ENCODE peak calls at places on chromosomes 4 and X, in ten cellular contexts. L is tibial artery; B is thoracic aorta; H is heart right ventricle; U is lung; C is lower lobe of right lung; E is SJSA1; X is naive thymus-derived CD4-positive, alpha-beta T cell; D is left lung; N is endodermal cell. M is an unnamed sample.

GRCh38 chr4:101279377-101279871 is 67.9 kb downstream of the PPP3CA start:
- DNase-seq in U (no peak), N (no peak), E (peak; percentile 78), B (no peak), L (no peak), H (no peak), X (no peak), D (no peak), C (no peak), M (no peak)

GRCh38 chr4:142238589-142238988 is 602.2 kb downstream of the IL15 start:
- DNase-seq in L (no peak), H (no peak), D (no peak), B (no peak), E (no peak), N (no peak), U (no peak), C (no peak), X (no peak), M (no peak)

GRCh38 chrX:118216488-118216887 is 99.9 kb upstream of the KLHL13 start:
- DNase-seq in L (no peak), H (no peak), X (no peak), C (no peak), N (no peak), B (no peak), D (no peak), E (no peak), U (no peak), M (no peak)

GRCh38 chrX:101415180-101416130 is 7.4 kb downstream of the HNRNPH2 start:
- DNase-seq in N (peak; percentile 59), B (no peak), C (no peak), U (peak; percentile 42), L (no peak), D (no peak), H (no peak), X (no peak), E (peak; percentile 53), M (no peak)

GRCh38 chrX:7019555-7019954 is 128.0 kb upstream of the STS start:
- DNase-seq in X (no peak), E (no peak), L (no peak), C (no peak), D (no peak), B (no peak), N (no peak), U (no peak), H (no peak), M (no peak)

GRCh38 chrX:71174795-71175194 is 30.2 kb downstream of the NLGN3 start:
- DNase-seq in C (no peak), N (no peak), D (no peak), U (no peak), H (no peak), E (no peak), B (no peak), L (no peak), X (no peak), M (no peak)

GRCh38 chrX:29666361-29666760 is 549.0 kb upstream of the MAGEB2 start:
- DNase-seq in H (no peak), E (no peak), X (no peak), L (no peak), C (no peak), N (no peak), B (no peak), U (no peak), D (no peak), M (no peak)

GRCh38 chrX:20529301-20529700 is 262.6 kb upstream of the RPS6KA3 start:
- DNase-seq in H (no peak), E (no peak), N (no peak), D (no peak), L (no peak), B (no peak), C (no peak), U (no peak), X (no peak), M (no peak)

GRCh38 chrX:52353838-52354237 is 15.0 kb upstream of the XAGE2 start:
- DNase-seq in D (no peak), C (no peak), E (no peak), U (no peak), H (no peak), L (no peak), B (no peak), X (no peak), N (peak; percentile 55), M (no peak)

GRCh38 chr4:113537183-113537977 is 224.2 kb downstream of the CAMK2D start:
- DNase-seq in D (no peak), H (no peak), X (no peak), L (no peak), E (no peak), B (no peak), U (no peak), C (no peak), N (no peak), M (no peak)

GRCh38 chr4:178105223-178105622 is 663.0 kb upstream of the AGA start:
- DNase-seq in U (no peak), N (peak; percentile 47), B (no peak), D (no peak), H (no peak), E (no peak), C (no peak), X (no peak), L (no peak), M (no peak)

GRCh38 chr4:1980561-1981041 is 28.2 kb downstream of the NELFA start:
- DNase-seq in N (no peak), H (no peak), B (no peak), L (no peak), E (no peak), D (no peak), X (no peak), C (no peak), U (no peak), M (no peak)
- H3K36me3 ChIP-seq in N (peaks cover 70% of the 10 kb centered on the region), H (peaks cover 12% of the 10 kb centered on the region), B (peaks cover 53% of the 10 kb centered on the region), L (peaks cover 73% of the 10 kb centered on the region), E (peaks cover 44% of the 10 kb centered on the region), D (peaks cover 100% of the 10 kb centered on the region), X (peaks cover 15% of the 10 kb centered on the region), C (peaks cover 94% of the 10 kb centered on the region), U (peaks cover 79% of the 10 kb centered on the region), M (peaks cover 23% of the 10 kb centered on the region)

DNA sequence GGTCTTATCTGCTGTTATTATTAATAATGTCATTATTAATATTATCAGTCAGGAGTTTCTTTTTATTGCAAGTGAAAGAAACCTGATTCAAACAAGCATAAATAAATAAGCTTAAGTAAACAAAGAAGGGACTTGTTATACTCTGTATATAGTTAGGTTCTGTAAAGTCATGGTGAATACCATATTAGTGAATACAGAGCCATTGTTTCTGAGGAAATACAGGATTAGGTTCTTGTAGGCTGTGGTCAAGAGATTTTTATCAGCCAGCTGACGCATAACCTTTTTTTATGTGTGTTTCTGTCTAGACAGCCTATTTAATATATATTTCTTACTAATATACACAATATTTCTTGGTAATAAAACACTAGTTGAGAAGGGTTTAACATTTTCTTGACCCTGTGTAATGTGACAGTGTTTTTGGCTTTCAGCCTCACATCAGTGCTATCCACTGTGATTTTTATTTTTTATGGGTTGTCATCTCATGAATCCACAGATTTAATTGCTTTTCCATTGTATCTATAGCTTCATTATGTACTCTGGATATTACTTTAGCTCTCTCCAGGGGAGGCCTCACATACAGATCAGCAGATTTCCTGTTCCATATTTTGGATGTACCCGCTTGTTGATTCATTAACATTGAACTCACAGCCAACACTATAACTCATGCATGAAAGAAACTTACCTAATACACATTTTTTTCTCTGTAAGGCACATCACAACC is 8.0 kb downstream of the HERC3 start:
- DNase-seq in B (no peak), L (no peak), H (no peak), C (no peak), N (no peak), X (no peak), D (no peak), E (peak; percentile 61), U (no peak), M (no peak)
- H3K27ac ChIP-seq in B (peak overlapping the region; percentile 51), L (peak overlapping the region; percentile 49), H (peak overlapping the region; percentile 52), C (peak overlapping the region; percentile 33), N (no peak overlapping the region), X (peak overlapping the region; percentile 20), D (peak overlapping the region; percentile 59), E (peak overlapping the region; percentile 79), U (no peak overlapping the region), M (no peak overlapping the region)

GRCh38 chr4:10715696-10716095 is 31.1 kb upstream of the CLNK start:
- DNase-seq in C (no peak), L (no peak), U (no peak), X (no peak), N (no peak), B (no peak), E (no peak), H (no peak), D (no peak), M (no peak)

GRCh38 chr4:10716163-10716562 is 31.6 kb upstream of the CLNK start:
- DNase-seq in D (no peak), U (no peak), L (no peak), B (no peak), X (no peak), C (no peak), N (no peak), H (no peak), E (no peak), M (no peak)

DNA sequence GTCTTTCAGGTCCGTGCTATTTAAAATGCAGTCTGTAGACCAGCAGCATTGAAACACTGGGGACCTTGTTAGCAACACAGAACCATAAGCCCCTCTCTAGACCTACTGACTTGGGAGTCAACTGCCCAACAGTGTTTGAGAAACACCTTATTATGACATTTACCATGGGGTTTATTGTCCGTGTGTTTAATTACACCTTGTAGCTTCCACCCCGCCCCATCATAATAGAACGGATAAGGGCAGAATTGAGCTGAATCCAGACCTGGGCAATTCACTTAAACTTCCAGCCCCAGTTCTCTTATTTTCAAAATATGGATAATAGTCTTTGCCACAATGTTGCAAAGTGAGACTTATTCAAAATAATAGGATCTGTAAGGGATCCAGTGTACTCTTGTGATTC is 30.6 kb upstream of the CLNK start:
- DNase-seq in H (no peak), L (no peak), X (no peak), N (no peak), U (no peak), B (no peak), C (no peak), D (no peak), E (no peak), M (no peak)
- H3K36me3 ChIP-seq in H (no peaks in the 10 kb centered on the region), L (no peaks in the 10 kb centered on the region), X (no peaks in the 10 kb centered on the region), N (no peaks in the 10 kb centered on the region), U (no peaks in the 10 kb centered on the region), B (no peaks in the 10 kb centered on the region), C (no peaks in the 10 kb centered on the region), D (no peaks in the 10 kb centered on the region), E (no peaks in the 10 kb centered on the region), M (no peaks in the 10 kb centered on the region)

DNA sequence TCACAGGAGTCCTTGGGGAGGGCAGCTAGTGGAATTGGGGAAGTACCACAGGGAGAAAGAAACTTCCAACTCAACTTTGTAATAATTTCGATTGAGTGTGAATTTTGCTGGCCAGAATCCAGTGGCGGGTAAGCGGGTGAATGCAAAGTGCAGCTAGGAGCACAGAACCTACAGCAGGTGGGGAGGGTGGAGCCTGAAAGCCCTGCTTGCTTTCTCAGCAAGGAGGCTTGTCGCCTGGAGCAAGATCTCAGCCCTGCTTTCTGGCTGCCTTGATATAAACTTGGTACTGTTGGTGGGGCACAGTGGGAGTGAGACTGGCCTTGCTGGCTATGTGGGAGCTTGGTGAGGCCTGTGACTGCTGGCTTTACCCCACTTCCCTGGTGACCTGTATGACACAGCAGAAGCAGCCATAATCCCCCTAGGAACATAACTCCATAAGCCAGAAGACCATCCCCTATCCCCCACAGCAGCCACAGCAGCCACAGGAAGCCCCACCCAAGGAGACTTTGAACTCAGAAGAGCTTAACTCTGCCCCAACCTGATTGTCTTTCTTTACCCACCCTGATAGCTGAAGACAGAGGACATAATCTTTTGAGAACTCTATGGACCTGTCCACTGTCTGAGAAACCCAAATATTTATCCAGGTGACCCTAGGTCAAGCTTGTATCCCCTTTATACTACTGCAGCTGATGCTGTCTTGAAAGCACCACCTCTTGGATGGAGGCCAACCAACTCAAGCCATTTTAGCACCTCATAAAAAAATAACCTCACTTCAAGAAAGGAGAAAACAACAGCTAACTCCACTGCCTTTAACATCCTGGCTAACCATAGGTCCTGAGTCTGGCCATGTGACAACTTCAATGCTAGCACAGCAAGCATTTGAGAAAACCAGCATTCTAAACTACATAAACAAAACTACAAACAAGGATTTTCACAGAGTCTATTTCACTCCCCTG is 87.2 kb upstream of the PDE5A start:
- DNase-seq in X (no peak), L (no peak), D (peak; percentile 11), U (no peak), N (no peak), B (no peak), C (no peak), E (no peak), H (no peak), M (no peak)
- H3K27ac ChIP-seq in X (no peak overlapping the region), L (no peak overlapping the region), D (no peak overlapping the region), U (no peak overlapping the region), N (no peak overlapping the region), B (no peak overlapping the region), C (no peak overlapping the region), E (no peak overlapping the region), H (no peak overlapping the region), M (no peak overlapping the region)